ENCODE peak calls at places on chromosomes 4 and X, in seven cellular contexts. F is heart right ventricle, J is A673, Y is mucosa of descending colon, L is suprapubic skin, Z is tibial nerve, B is right cardiac atrium. T is an unnamed sample. For H3K4me1, the result is how much of the 10 kb centered on the place peaks cover.

GRCh38 chr4:161937596-161937995 is 226.2 kb downstream of the FSTL5 start:
- DNase-seq in Y (no peak), B (no peak), J (no peak), Z (no peak), L (no peak), F (no peak), T (no peak)

GRCh38 chrX:151722241-151722846 is 6.5 kb downstream of the FATE1 start:
- DNase-seq in F (peak), Y (peak), L (peak), J (no peak), Z (no peak), B (peak), T (no peak)

GRCh38 chrX:8688776-8689175 is 43.2 kb downstream of the ANOS1 start:
- DNase-seq in Y (no peak), B (no peak), L (no peak), Z (no peak), J (no peak), F (no peak), T (no peak)

GRCh38 chrX:40090050-40090804 is 7.5 kb downstream of the BCOR start:
- DNase-seq in F (peak), Y (peak), B (peak), J (no peak), L (no peak), Z (no peak), T (no peak)

GRCh38 chrX:106415276-106415895 is 196.4 kb upstream of the RADX start:
- DNase-seq in Z (no peak), L (no peak), F (no peak), J (peak), B (no peak), Y (no peak), T (no peak)

GRCh38 chr4:8835521-8836365 is 35.9 kb downstream of the HMX1 start:
- DNase-seq in F (no peak), B (no peak), L (peak), J (no peak), Z (peak), Y (no peak), T (no peak)

GRCh38 chrX:28498658-28499057 is 88.6 kb upstream of the IL1RAPL1 start:
- DNase-seq in Z (no peak), J (no peak), L (no peak), F (no peak), B (no peak), Y (no peak), T (no peak)

GRCh38 chr4:26356067-26356466 is 35.3 kb downstream of the RBPJ start:
- DNase-seq in Z (no peak), J (no peak), Y (no peak), B (no peak), L (no peak), F (peak), T (peak)

GRCh38 chr4:111464251-111465045 is 680.8 kb upstream of the FAM241A start:
- DNase-seq in F (no peak), L (no peak), Y (no peak), J (no peak), B (no peak), Z (no peak), T (no peak)

GRCh38 chr4:82371398-82371972 is 2.3 kb downstream of the HNRNPD start:
- DNase-seq in Z (no peak), J (peak), L (no peak), F (no peak), Y (no peak), B (no peak), T (no peak)
- H3K4me1 ChIP-seq in Z (half or more), J (under half), L (half or more), F (half or more), Y (half or more), B (under half), T (under half)

DNA sequence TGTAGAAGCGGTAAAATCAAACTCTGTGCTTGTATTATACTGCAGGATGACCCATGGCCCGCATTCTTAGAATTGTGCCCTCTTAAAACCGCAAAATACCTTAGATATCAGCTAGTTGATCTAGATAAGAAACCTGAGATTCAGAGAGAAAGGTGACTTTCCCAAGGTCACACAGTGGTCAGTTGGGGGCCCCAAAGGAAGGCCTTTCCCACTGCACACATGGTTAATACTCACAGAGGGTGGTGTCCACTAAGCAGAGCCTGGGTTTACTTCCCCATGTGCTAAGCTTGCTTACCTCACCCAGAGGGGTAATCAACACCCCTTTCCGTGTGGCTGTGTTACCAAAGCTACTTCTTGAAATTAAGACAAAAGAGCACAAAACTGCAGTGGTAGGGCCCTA is 66.3 kb downstream of the RBM47 start:
- DNase-seq in L (no peak), Y (no peak), B (no peak), J (no peak), Z (no peak), F (no peak), T (no peak)
- H3K4me1 ChIP-seq in L (under half), Y (under half), B (under half), J (under half), Z (under half), F (half or more), T (half or more)

GRCh38 chr4:108536577-108536976 is 83.8 kb upstream of the RPL34 start:
- DNase-seq in B (no peak), Y (no peak), Z (no peak), J (no peak), L (no peak), F (no peak), T (no peak)

GRCh38 chr4:108532187-108532586 is 88.2 kb upstream of the RPL34 start:
- DNase-seq in F (no peak), J (no peak), L (no peak), Y (peak), B (no peak), Z (no peak), T (no peak)

GRCh38 chr4:108533245-108533844 is 87.0 kb upstream of the RPL34 start:
- DNase-seq in B (no peak), Z (no peak), J (no peak), F (no peak), L (no peak), Y (no peak), T (no peak)

GRCh38 chr4:108533876-108534275 is 86.5 kb upstream of the RPL34 start:
- DNase-seq in Y (no peak), Z (no peak), J (no peak), B (no peak), F (no peak), L (no peak), T (no peak)

GRCh38 chr4:108535757-108536156 is 84.6 kb upstream of the RPL34 start:
- DNase-seq in F (peak), Z (no peak), L (no peak), Y (no peak), J (no peak), B (no peak), T (no peak)
- H3K4me1 ChIP-seq in F (under half), Z (under half), L (under half), Y (under half), J (under half), B (under half), T (under half)

DNA sequence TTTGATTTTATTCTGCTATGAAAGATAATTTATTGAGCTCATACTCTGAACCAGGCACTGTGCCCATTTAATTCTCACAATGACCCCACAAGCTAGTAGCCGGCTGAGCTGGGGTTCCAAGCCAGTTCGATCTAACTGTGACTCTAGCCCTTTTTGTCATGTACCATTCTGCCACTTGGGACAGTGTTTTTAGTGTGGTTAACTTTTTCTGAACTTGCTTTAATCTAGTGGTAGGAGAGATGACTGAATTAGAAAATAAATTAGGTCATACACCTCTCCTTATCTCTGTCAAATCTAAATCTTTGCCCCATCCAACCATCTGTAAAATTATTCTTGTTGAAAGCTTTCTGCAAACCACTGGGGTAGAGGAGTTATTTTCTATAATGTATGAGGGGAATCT is 136.0 kb downstream of the CBR4 start:
- DNase-seq in Y (no peak), L (no peak), B (no peak), F (no peak), Z (no peak), J (no peak), T (no peak)
- H3K4me1 ChIP-seq in Y (under half), L (under half), B (under half), F (under half), Z (half or more), J (under half), T (under half)

DNA sequence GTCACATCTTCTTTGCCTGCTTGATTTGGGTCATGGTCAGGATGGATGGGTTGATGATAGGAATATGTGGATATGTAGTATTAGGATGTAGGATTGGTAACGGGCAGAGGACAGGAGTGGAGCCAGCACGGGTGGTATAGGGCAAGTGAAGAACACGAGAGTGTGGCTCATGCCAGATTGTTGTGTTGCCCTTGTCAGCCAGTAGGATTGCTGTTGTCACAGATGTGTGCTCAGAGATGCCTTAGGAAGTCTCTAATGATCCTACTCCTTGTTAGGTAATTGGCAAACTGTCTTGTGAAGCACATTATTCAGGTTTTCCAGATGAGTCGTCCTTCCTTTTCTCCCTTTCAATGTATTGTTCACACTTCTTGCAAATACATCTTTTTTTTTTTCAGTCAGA is 5.5 kb downstream of the ATP10D start:
- DNase-seq in J (peak), L (no peak), F (peak), B (no peak), Z (no peak), Y (no peak), T (no peak)
- H3K4me1 ChIP-seq in J (under half), L (under half), F (under half), B (under half), Z (half or more), Y (under half), T (under half)

DNA sequence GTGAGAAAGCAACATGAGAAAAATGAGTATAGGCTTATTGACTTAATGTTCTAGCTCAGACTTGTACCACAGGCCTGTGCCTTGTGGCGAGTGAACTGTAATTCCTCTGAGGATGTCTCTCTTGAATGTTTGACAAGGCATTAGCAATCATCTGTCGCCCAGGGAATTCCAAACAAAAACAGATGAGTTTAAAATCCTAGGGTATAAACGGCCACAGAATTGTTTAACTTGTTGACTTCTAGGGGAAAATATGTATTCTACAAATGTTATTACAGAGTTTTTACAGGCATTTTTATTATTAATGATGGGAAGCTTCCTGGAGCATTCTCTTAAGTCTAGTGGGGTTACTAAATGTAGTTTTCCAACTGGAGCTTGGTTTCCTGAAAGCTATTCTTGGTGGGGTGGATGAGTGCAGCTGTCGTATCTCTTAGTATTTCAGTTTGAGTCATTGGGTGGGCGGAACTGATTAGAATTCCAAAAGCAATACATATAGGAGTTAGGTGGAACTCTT is 40.6 kb downstream of the ARHGAP10 start:
- DNase-seq in J (peak), B (no peak), Z (no peak), Y (no peak), L (no peak), F (no peak), T (no peak)
- H3K4me1 ChIP-seq in J (under half), B (under half), Z (half or more), Y (under half), L (under half), F (half or more), T (under half)

GRCh38 chr4:121692261-121692660 is 4.5 kb downstream of the ANXA5 start:
- DNase-seq in B (no peak), Z (no peak), L (no peak), Y (no peak), F (no peak), J (no peak), T (no peak)
- H3K4me1 ChIP-seq in B (under half), Z (half or more), L (half or more), Y (under half), F (half or more), J (half or more), T (under half)

T was measured in GM12878.